ENCODE peak calls at places on chromosome 7, in five cellular contexts. One of them, this sample, is unnamed.

GRCh38 chr7:148718431-148718830 is 19.7 kb downstream of the CUL1 start:
- DNase-seq in neural crest cell: no peak
- DNase-seq in brain microvascular endothelial cell: no peak
- DNase-seq in B cell: no peak
- DNase-seq in gastrocnemius medialis: no peak
- DNase-seq in this sample: no peak

GRCh38 chr7:23469961-23470250 is 385 bp downstream of the IGF2BP3 start:
- DNase-seq in gastrocnemius medialis: no peak
- DNase-seq in brain microvascular endothelial cell: no peak
- DNase-seq in B cell: no peak
- DNase-seq in neural crest cell: peak; percentile 20
- DNase-seq in this sample: no peak

GRCh38 chr7:155965010-155965409 is 152.7 kb upstream of the SHH start:
- DNase-seq in gastrocnemius medialis: no peak
- DNase-seq in brain microvascular endothelial cell: peak; percentile 22
- DNase-seq in neural crest cell: no peak
- DNase-seq in B cell: no peak
- DNase-seq in this sample: no peak

GRCh38 chr7:110804501-110804900 is 286.4 kb upstream of the LRRN3 start:
- DNase-seq in brain microvascular endothelial cell: no peak
- DNase-seq in neural crest cell: no peak
- DNase-seq in B cell: no peak
- DNase-seq in gastrocnemius medialis: no peak
- DNase-seq in this sample: no peak

GRCh38 chr7:93245525-93246432 is 13.6 kb downstream of the VPS50 start:
- DNase-seq in neural crest cell: no peak
- DNase-seq in B cell: no peak
- DNase-seq in gastrocnemius medialis: no peak
- DNase-seq in brain microvascular endothelial cell: no peak
- DNase-seq in this sample: no peak

GRCh38 chr7:91636129-91636724 is 244.3 kb downstream of the MTERF1 start:
- DNase-seq in gastrocnemius medialis: no peak
- DNase-seq in brain microvascular endothelial cell: peak; percentile 19
- DNase-seq in B cell: no peak
- DNase-seq in neural crest cell: peak; percentile 14
- DNase-seq in this sample: no peak

GRCh38 chr7:92773808-92774207 is 62.6 kb downstream of the CDK6 start:
- DNase-seq in neural crest cell: no peak
- DNase-seq in brain microvascular endothelial cell: no peak
- DNase-seq in gastrocnemius medialis: no peak
- DNase-seq in B cell: no peak
- DNase-seq in this sample: no peak

GRCh38 chr7:100486753-100487446 is 3.2 kb downstream of the NYAP1 start:
- DNase-seq in B cell: no peak
- DNase-seq in gastrocnemius medialis: no peak
- DNase-seq in brain microvascular endothelial cell: peak; percentile 15
- DNase-seq in neural crest cell: no peak
- DNase-seq in this sample: no peak

GRCh38 chr7:14073543-14073942 is 84.1 kb upstream of the ETV1 start:
- DNase-seq in neural crest cell: no peak
- DNase-seq in brain microvascular endothelial cell: no peak
- DNase-seq in gastrocnemius medialis: no peak
- DNase-seq in B cell: no peak
- DNase-seq in this sample: no peak

DNA sequence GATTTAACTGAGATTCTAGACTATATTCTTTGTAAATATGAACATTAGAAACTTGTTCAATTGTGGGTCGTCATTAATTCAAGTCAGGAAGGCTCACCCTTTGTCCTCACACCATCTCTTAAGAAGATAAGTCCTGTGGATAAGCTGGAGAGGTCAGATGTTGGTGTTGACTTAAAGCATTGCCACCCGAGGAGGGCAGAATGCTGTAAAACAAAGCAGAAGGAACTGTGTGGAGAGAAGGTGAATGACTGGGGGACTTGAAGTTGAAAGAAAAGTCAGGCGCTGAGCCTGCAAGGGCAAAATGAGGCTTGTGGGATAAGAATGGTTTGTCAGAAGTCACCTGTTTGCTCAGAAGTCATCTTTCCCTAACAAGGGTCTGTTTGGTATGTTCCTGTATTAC is 9.1 kb downstream of the RPA3 start:
- DNase-seq in B cell: no peak
- DNase-seq in neural crest cell: no peak
- DNase-seq in gastrocnemius medialis: no peak
- DNase-seq in brain microvascular endothelial cell: no peak
- DNase-seq in this sample: no peak
- TF ChIP-seq CTCF in B cell: no peak
- TF ChIP-seq CTCF in neural crest cell: no peak
- TF ChIP-seq CTCF in gastrocnemius medialis: no peak
- TF ChIP-seq CTCF in brain microvascular endothelial cell: no peak
- TF ChIP-seq CTCF in this sample: no peak

DNA sequence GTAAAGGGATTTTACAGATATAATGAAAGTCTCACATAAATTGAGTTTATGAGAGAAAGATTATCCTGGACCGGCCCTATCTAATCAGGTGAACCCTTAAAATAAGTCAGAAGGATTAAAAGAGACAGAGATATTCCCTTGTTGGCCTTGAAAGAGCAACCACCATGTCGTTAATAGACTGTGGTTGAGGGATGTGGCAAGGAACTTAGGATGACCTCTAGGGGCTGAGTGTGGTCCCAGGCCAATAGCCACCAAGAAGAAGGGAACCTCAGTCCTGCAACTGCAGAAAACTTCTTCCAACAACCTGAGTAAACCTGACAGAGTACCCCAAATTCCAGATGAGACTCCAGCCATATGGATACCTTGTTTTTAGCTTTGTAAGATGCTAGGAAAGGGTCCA is 121.5 kb downstream of the POLR1F start:
- DNase-seq in B cell: no peak
- DNase-seq in gastrocnemius medialis: no peak
- DNase-seq in brain microvascular endothelial cell: no peak
- DNase-seq in neural crest cell: no peak
- DNase-seq in this sample: no peak
- TF ChIP-seq CTCF in B cell: no peak
- TF ChIP-seq CTCF in gastrocnemius medialis: no peak
- TF ChIP-seq CTCF in brain microvascular endothelial cell: peak; percentile 34
- TF ChIP-seq CTCF in neural crest cell: no peak
- TF ChIP-seq CTCF in this sample: peak; percentile 29

GRCh38 chr7:139078399-139078798 is 31.1 kb downstream of the ZC3HAV1 start:
- DNase-seq in brain microvascular endothelial cell: peak; percentile 11
- DNase-seq in B cell: no peak
- DNase-seq in gastrocnemius medialis: no peak
- DNase-seq in neural crest cell: no peak
- DNase-seq in this sample: no peak

GRCh38 chr7:139071683-139072082 is 35.8 kb upstream of the ZC3HAV1L start:
- DNase-seq in brain microvascular endothelial cell: no peak
- DNase-seq in neural crest cell: no peak
- DNase-seq in gastrocnemius medialis: no peak
- DNase-seq in B cell: no peak
- DNase-seq in this sample: no peak

GRCh38 chr7:139075871-139076686 is 33.4 kb downstream of the ZC3HAV1 start:
- DNase-seq in neural crest cell: no peak
- DNase-seq in gastrocnemius medialis: no peak
- DNase-seq in B cell: no peak
- DNase-seq in brain microvascular endothelial cell: no peak
- DNase-seq in this sample: no peak

GRCh38 chr7:139078911-139079310 is 30.6 kb downstream of the ZC3HAV1 start:
- DNase-seq in gastrocnemius medialis: no peak
- DNase-seq in brain microvascular endothelial cell: no peak
- DNase-seq in B cell: no peak
- DNase-seq in neural crest cell: peak; percentile 3
- DNase-seq in this sample: no peak

DNA sequence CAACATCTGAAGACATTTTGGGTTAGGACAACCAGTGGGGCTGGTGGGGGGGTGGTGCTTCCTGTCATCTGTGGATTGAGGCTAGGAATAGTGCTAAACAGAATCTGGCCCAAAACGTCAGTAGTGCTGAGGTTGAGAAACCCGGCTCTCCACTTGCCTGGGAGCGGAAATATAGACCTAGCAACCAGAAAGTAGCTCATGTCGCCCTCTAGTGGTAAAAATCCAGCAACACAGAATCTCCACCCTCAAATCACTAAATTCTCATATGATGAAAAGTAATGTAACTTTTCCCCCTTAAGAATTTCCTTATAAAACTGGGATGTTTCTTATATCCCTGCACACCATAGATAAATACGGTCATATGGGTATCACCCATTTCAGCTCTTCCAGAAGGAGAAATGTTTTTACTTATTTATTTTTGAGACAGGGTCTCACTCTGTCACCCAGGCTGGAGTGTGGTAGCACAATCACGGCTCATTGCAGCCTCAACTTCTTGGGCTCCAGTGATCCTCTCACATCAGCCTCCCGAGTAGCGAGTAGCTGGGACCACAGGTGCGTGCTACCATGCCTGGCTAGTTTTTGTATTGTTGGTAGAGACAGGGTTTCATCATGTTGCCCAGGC is 34.4 kb downstream of the ZC3HAV1 start:
- DNase-seq in gastrocnemius medialis: peak; percentile 35
- DNase-seq in B cell: peak; percentile 66
- DNase-seq in neural crest cell: peak; percentile 54
- DNase-seq in brain microvascular endothelial cell: peak; percentile 82
- DNase-seq in this sample: peak; percentile 33
- TF ChIP-seq CTCF in gastrocnemius medialis: peak; percentile 82
- TF ChIP-seq CTCF in B cell: peak; percentile 82
- TF ChIP-seq CTCF in neural crest cell: peak; percentile 93
- TF ChIP-seq CTCF in brain microvascular endothelial cell: peak; percentile 75
- TF ChIP-seq CTCF in this sample: peak; percentile 81

DNA sequence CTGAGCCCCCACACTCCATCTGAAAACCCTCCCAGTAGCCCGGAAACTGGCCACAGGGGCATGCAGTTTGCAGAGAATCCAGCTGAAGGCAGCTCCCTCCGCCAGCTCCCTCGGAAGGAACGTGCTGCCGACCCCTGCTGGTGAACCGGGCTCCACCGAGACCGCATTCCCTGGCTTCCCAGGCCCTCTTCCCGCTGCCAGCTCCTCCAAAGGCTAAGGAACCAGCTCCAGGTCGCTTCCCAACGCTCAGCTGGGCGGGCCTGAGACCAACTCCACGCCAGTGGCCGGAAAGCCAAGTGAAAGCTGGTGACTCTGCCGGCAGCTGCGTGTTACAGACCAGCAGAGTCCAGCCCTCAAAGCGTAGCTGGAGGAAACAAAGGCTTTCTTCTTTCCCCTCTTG is 35.8 kb downstream of the GPER1 start:
- DNase-seq in neural crest cell: peak; percentile 66
- DNase-seq in brain microvascular endothelial cell: peak; percentile 64
- DNase-seq in B cell: no peak
- DNase-seq in gastrocnemius medialis: peak; percentile 59
- DNase-seq in this sample: no peak
- TF ChIP-seq CTCF in neural crest cell: peak; percentile 64
- TF ChIP-seq CTCF in brain microvascular endothelial cell: peak; percentile 90
- TF ChIP-seq CTCF in B cell: no peak
- TF ChIP-seq CTCF in gastrocnemius medialis: peak; percentile 66
- TF ChIP-seq CTCF in this sample: peak; percentile 63

GRCh38 chr7:104431930-104432329 is 103.5 kb downstream of the LHFPL3 start:
- DNase-seq in B cell: no peak
- DNase-seq in gastrocnemius medialis: no peak
- DNase-seq in brain microvascular endothelial cell: no peak
- DNase-seq in neural crest cell: no peak
- DNase-seq in this sample: no peak
- TF ChIP-seq CTCF in B cell: no peak
- TF ChIP-seq CTCF in gastrocnemius medialis: no peak
- TF ChIP-seq CTCF in brain microvascular endothelial cell: no peak
- TF ChIP-seq CTCF in neural crest cell: no peak
- TF ChIP-seq CTCF in this sample: no peak

GRCh38 chr7:134460000-134460399 is 1.1 kb upstream of the AKR1B1 start:
- DNase-seq in B cell: no peak
- DNase-seq in neural crest cell: no peak
- DNase-seq in gastrocnemius medialis: no peak
- DNase-seq in brain microvascular endothelial cell: no peak
- DNase-seq in this sample: peak; percentile 95

GRCh38 chr7:134461921-134462320 is 3.0 kb upstream of the AKR1B1 start:
- DNase-seq in gastrocnemius medialis: no peak
- DNase-seq in neural crest cell: no peak
- DNase-seq in brain microvascular endothelial cell: no peak
- DNase-seq in B cell: no peak
- DNase-seq in this sample: peak; percentile 27

GRCh38 chr7:134457166-134457565 is 1.7 kb downstream of the AKR1B1 start:
- DNase-seq in B cell: no peak
- DNase-seq in gastrocnemius medialis: no peak
- DNase-seq in brain microvascular endothelial cell: no peak
- DNase-seq in neural crest cell: no peak
- DNase-seq in this sample: no peak

GRCh38 chr7:134458341-134458805 is 527 bp downstream of the AKR1B1 start:
- DNase-seq in B cell: peak; percentile 76
- DNase-seq in neural crest cell: peak; percentile 60
- DNase-seq in gastrocnemius medialis: no peak
- DNase-seq in brain microvascular endothelial cell: no peak
- DNase-seq in this sample: no peak

GRCh38 chr7:134458806-134459698 is at the start of gene AKR1B1:
- DNase-seq in brain microvascular endothelial cell: peak; percentile 82
- DNase-seq in B cell: peak; percentile 92
- DNase-seq in gastrocnemius medialis: peak; percentile 81
- DNase-seq in neural crest cell: peak; percentile 86
- DNase-seq in this sample: peak; percentile 35
- TF ChIP-seq CTCF in brain microvascular endothelial cell: peak; percentile 74
- TF ChIP-seq CTCF in B cell: peak; percentile 77
- TF ChIP-seq CTCF in gastrocnemius medialis: peak; percentile 57
- TF ChIP-seq CTCF in neural crest cell: peak; percentile 65
- TF ChIP-seq CTCF in this sample: peak; percentile 52

This sample was measured in epithelial cell of proximal tubule.